ENCODE peak calls at places on chromosome 20, in seven cellular contexts. S, O, A, N, J, G and H are unnamed samples. For H3K27me3, the result is how much of the 10 kb centered on the place peaks cover.

GRCh38 chr20:3323398-3323797 is 84.1 kb downstream of the DNAAF9 start:
- DNase-seq in G (peak), A (no peak), N (no peak), J (no peak), S (no peak), O (no peak), H (no peak)

GRCh38 chr20:19699132-19699971 is 58.7 kb upstream of the RIN2 start:
- DNase-seq in A (no peak), S (no peak), N (peak), O (peak), G (peak), J (no peak), H (no peak)

GRCh38 chr20:49397525-49397924 is 84.9 kb downstream of the KCNB1 start:
- DNase-seq in G (peak), S (no peak), O (peak), A (no peak), N (peak), J (no peak), H (no peak)

GRCh38 chr20:43571310-43571709 is 12.5 kb downstream of the SGK2 start:
- DNase-seq in S (no peak), G (no peak), O (no peak), J (no peak), N (no peak), A (no peak), H (no peak)

GRCh38 chr20:25706793-25707192 is 10.1 kb upstream of the ZNF337 start:
- DNase-seq in N (no peak), A (no peak), S (peak), J (no peak), O (no peak), G (no peak), H (no peak)

GRCh38 chr20:25191051-25191450 is 4.5 kb upstream of the ENTPD6 start:
- DNase-seq in O (no peak), A (no peak), J (peak), G (no peak), N (no peak), S (no peak), H (peak)

GRCh38 chr20:26214991-26215390 is 518.3 kb upstream of the ZNF337 start:
- DNase-seq in G (peak), S (no peak), O (no peak), J (no peak), N (no peak), A (no peak), H (no peak)

GRCh38 chr20:54173653-54174451 is at the start of gene CYP24A1:
- DNase-seq in N (no peak), G (peak), S (no peak), O (no peak), A (no peak), J (no peak), H (peak)

GRCh38 chr20:54017846-54018245 is 52.5 kb downstream of the BCAS1 start:
- DNase-seq in N (no peak), J (no peak), S (no peak), G (no peak), O (no peak), A (no peak), H (no peak)

GRCh38 chr20:52447232-52447566 is 255.6 kb upstream of the ZFP64 start:
- DNase-seq in N (no peak), S (no peak), G (no peak), J (no peak), O (no peak), A (no peak), H (no peak)
- H3K4me3 ChIP-seq in N (no peak), S (no peak), G (no peak), J (no peak), O (no peak), A (no peak), H (no peak)

DNA sequence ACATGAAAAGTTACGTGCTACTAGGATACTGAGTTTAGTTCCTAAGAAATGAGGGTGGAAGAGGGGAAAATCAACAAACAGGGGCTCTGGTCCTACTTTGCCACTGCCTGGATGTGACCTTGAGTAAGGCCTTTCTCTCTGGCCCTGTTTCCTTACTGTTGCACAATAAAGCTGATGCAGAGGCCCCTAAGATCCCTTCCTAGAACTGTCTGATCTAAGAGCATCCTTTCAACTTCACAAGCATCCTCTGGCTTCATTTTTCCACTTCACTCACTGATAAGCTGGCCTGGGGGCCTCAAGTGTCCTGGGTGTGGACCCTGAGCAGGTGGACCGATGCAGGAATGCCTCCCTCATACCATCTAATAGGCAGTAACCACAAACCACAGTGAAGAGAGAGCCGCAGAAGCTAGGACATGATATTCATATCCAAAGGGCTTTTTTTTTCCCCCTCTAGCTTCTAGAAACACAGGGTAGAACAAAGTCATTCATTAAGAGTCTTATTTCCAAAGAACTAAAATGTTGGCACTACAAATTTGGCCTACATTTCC is 21.5 kb downstream of the FKBP1A start:
- DNase-seq in O (no peak), N (no peak), G (peak), A (no peak), J (no peak), S (no peak), H (no peak)
- H3K27ac ChIP-seq in O (no peak), N (peak), G (peak), A (peak), J (peak), S (no peak), H (peak)

GRCh38 chr20:61240814-61241213 is 11.2 kb upstream of the CDH4 start:
- DNase-seq in S (no peak), N (no peak), G (no peak), O (no peak), J (no peak), A (no peak), H (no peak)

GRCh38 chr20:61233590-61233989 is 18.5 kb upstream of the CDH4 start:
- DNase-seq in A (no peak), J (no peak), O (no peak), S (no peak), G (no peak), N (no peak), H (no peak)

GRCh38 chr20:61234224-61234623 is 17.8 kb upstream of the CDH4 start:
- DNase-seq in N (no peak), S (no peak), A (no peak), G (no peak), J (no peak), O (no peak), H (no peak)

GRCh38 chr20:61236677-61237076 is 15.4 kb upstream of the CDH4 start:
- DNase-seq in A (no peak), O (no peak), N (no peak), S (no peak), J (no peak), G (no peak), H (no peak)
- H3K27me3 ChIP-seq in A (under half), O (under half), N (under half), S (under half), J (under half), G (under half), H (under half)

DNA sequence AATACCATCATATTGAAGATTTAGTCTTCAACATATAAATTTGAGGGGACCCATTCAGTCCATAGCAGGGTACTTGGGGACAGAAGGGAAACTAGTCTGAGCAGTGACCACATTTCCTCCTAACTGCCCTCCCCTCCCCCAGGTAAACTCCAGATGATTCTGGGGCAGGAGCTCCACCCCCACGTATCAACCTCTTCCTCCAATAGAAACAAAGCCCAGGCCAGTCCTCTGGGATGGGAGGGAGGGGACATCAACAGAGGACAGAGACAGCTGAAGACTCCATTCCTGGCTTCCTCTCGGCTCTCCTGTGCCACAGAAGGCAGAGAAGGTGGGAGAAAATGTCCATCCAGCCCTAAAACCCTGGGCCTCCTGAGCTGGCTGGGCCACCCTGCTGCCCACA is 85.0 kb upstream of the TOP1 start:
- DNase-seq in O (no peak), S (no peak), A (no peak), G (no peak), J (no peak), N (no peak), H (no peak)
- H3K4me3 ChIP-seq in O (no peak), S (no peak), A (no peak), G (no peak), J (no peak), N (no peak), H (no peak)

DNA sequence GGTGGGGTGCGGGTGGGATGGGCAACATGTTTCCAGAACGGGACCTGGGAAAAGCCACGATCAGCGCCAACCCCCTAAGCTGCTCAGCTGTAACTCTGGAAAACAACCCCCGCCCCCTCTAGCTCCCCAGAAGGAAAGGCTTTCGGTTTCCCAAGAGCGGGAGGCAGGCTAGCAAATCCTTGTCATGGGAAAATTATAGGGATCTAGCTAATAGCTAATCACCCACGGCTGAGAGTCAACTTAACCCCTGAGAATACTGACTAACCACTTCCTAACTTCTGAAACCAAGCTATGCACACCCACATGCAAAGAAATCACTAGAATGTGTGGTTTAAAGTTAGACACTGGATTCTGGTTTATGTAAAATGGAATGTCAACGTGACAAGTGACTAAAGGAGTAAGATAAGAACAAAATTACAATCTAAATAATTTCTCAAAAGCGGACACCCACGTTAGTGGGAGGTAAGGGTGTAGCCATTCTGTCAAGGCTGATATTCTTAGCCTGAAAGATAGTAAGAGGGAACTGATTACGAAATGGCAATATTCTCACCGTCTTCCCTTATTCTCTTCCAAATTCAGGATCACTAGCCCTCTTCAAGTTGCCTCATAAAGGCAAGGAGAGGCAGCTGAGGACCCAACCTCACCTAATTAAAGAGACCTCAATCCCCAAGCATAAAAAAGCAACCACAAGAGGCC is 20.1 kb downstream of the JAG1 start:
- DNase-seq in O (peak), J (peak), G (peak), S (no peak), N (peak), A (no peak), H (peak)
- H3K27ac ChIP-seq in O (peak), J (peak), G (peak), S (no peak), N (peak), A (peak), H (peak)

GRCh38 chr20:46307999-46308257 is 370 bp downstream of the CDH22 start:
- DNase-seq in S (no peak), A (no peak), O (no peak), N (no peak), G (no peak), J (no peak), H (no peak)
- H3K27me3 ChIP-seq in S (under half), A (half or more), O (half or more), N (half or more), G (half or more), J (half or more), H (under half)

GRCh38 chr20:22425344-22426295 is 158.8 kb downstream of the FOXA2 start:
- DNase-seq in O (no peak), G (no peak), N (no peak), A (no peak), J (no peak), S (no peak), H (peak)
- H3K4me3 ChIP-seq in O (no peak), G (no peak), N (no peak), A (no peak), J (no peak), S (no peak), H (no peak)

DNA sequence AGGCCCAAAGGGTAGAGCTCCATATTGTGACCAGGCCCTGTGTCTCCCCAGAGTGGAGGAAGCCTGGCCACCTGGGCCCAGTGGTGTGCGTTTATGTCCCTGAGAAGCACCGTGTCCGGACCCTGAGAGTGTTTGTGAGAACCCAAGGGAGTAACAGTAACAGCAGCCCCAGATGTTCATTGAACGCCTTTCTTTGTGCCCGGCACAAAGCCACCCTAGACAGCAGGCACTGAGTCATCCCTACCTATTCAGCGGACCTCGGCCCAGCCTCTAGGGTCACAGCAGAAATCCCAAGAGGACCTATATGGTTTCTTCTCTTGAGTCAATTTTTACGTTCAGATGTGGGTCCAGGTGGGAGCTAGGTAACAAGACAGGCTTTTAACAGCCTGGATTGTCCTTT is 24.5 kb downstream of the BCAS4 start:
- DNase-seq in A (no peak), G (no peak), O (no peak), N (no peak), S (no peak), J (no peak), H (no peak)
- H3K27ac ChIP-seq in A (no peak), G (no peak), O (no peak), N (no peak), S (no peak), J (no peak), H (no peak)

DNA sequence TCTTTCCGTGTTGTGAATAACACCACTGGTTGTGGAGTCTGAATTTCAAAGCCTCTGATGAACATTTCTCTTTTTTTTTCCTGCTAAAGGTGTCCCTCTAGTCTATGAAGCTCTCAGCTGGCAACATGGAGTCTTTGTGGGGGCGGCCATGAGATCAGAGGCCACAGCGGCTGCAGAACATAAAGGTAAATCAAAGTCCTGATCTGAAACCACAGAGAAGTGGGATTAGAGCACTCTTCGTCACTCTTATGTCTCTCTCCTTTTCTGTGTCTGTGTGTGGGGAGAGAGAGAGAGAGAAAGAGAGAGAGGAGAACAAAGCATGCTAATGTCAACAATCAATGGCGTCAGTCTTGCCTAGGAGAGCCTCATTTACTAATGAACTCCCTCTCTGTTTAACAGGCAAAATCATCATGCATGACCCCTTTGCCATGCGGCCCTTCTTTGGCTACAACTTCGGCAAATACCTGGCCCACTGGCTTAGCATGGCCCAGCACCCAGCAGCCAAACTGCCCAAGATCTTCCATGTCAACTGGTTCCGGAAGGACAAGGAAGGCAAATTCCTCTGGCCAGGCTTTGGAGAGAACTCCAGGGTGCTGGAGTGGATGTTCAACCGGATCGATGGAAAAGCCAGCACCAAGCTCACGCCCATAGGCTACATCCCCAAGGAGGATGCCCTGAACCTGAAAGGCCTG is 4.2 kb downstream of the PCK1 start:
- DNase-seq in O (no peak), S (no peak), N (no peak), G (no peak), J (no peak), A (no peak), H (no peak)
- H3K27me3 ChIP-seq in O (under half), S (under half), N (under half), G (under half), J (under half), A (under half), H (under half)

GRCh38 chr20:38435555-38435939 is 419 bp upstream of the SNHG17 start:
- DNase-seq in A (no peak), N (peak), O (peak), S (no peak), G (peak), J (no peak), H (no peak)
- H3K4me3 ChIP-seq in A (peak), N (peak), O (no peak), S (peak), G (peak), J (peak), H (no peak)